ENCODE peak calls at places on chromosomes 3 and 15, in eight cellular contexts. Y is T-helper 1 cell; H is stimulated activated CD4-positive, alpha-beta T cell treated with anti-CD3 and anti-CD28 coated beads, TNF-alpha, amount 100 ng/mL, for 1 hour; T is CD4-positive, CD25-positive, alpha-beta regulatory T cell; R is nephron progenitor cell; L is bronchial epithelial cell; K is EL; P is SW480. X is an unnamed sample.

GRCh38 chr3:46733026-46733800 is 15.5 kb upstream of the PRSS50 start:
- DNase-seq in L (peak), Y (no peak), T (no peak), R (no peak), H (no peak), P (no peak), K (no peak), X (no peak)

GRCh38 chr3:36401056-36401455 is 20.8 kb downstream of the STAC start:
- DNase-seq in Y (no peak), P (no peak), R (no peak), K (no peak), L (no peak), H (no peak), T (no peak), X (no peak)

GRCh38 chr15:39281094-39281493 is 299.8 kb upstream of the THBS1 start:
- DNase-seq in H (no peak), L (no peak), T (no peak), R (no peak), Y (no peak), K (peak), P (no peak), X (no peak)

GRCh38 chr3:105885261-105885660 is 16.4 kb upstream of the CBLB start:
- DNase-seq in Y (no peak), K (no peak), T (no peak), H (no peak), R (no peak), L (no peak), P (no peak), X (no peak)

GRCh38 chr3:150237490-150237889 is 170.6 kb upstream of the TSC22D2 start:
- DNase-seq in K (peak), L (peak), H (no peak), P (no peak), T (no peak), R (no peak), Y (no peak), X (peak)

GRCh38 chr15:56532766-56533455 is 68.0 kb upstream of the MNS1 start:
- DNase-seq in L (no peak), K (no peak), T (no peak), H (no peak), R (no peak), P (no peak), Y (no peak), X (peak)

GRCh38 chr3:191973820-191974219 is 512.9 kb downstream of the PYDC2 start:
- DNase-seq in H (no peak), Y (no peak), L (no peak), K (no peak), T (no peak), P (no peak), R (no peak), X (no peak)

GRCh38 chr3:113498221-113499005 is 16.5 kb downstream of the SPICE1 start:
- DNase-seq in Y (no peak), R (no peak), H (no peak), K (peak), T (no peak), P (no peak), L (peak), X (peak)

GRCh38 chr3:67790043-67790442 is 135.6 kb upstream of the SUCLG2 start:
- DNase-seq in R (peak), L (peak), P (peak), H (peak), K (peak), Y (peak), T (peak), X (peak)

GRCh38 chr3:27713435-27713880 is 8.7 kb downstream of the EOMES start:
- DNase-seq in P (peak), L (no peak), T (no peak), H (no peak), R (no peak), Y (no peak), K (no peak), X (no peak)